ENCODE peak calls at places on chromosomes 5 and 9, in five cellular contexts. One of them, this sample, is unnamed.
A peak's percentile ranks its signal among the peaks of the same experiment; 100 is the strongest.

GRCh38 chr5:76358-77169 is 15.4 kb upstream of the PLEKHG4B start:
- DNase-seq in stimulated activated CD4-positive, alpha-beta T cell treated with anti-CD3 and anti-CD28 coated beads, TNF-alpha, amount 100 ng/mL, for 4 hours: no peak
- DNase-seq in fibroblast of the conjunctiva: no peak
- DNase-seq in fibroblast of the aortic adventitia: no peak
- DNase-seq in right cardiac atrium: no peak
- DNase-seq in this sample: no peak

GRCh38 chr9:115850548-115851304 is 302.9 kb upstream of the PAPPA start:
- DNase-seq in stimulated activated CD4-positive, alpha-beta T cell treated with anti-CD3 and anti-CD28 coated beads, TNF-alpha, amount 100 ng/mL, for 4 hours: no peak
- DNase-seq in right cardiac atrium: no peak
- DNase-seq in fibroblast of the conjunctiva: peak; percentile 28
- DNase-seq in fibroblast of the aortic adventitia: peak; percentile 39
- DNase-seq in this sample: peak; percentile 28

GRCh38 chr5:154761062-154761740 is 6.0 kb downstream of the LARP1 start:
- DNase-seq in fibroblast of the aortic adventitia: no peak
- DNase-seq in stimulated activated CD4-positive, alpha-beta T cell treated with anti-CD3 and anti-CD28 coated beads, TNF-alpha, amount 100 ng/mL, for 4 hours: no peak
- DNase-seq in fibroblast of the conjunctiva: no peak
- DNase-seq in right cardiac atrium: no peak
- DNase-seq in this sample: no peak

GRCh38 chr5:150651382-150651781 is 9.7 kb upstream of the MYOZ3 start:
- DNase-seq in fibroblast of the aortic adventitia: no peak
- DNase-seq in fibroblast of the conjunctiva: no peak
- DNase-seq in right cardiac atrium: no peak
- DNase-seq in stimulated activated CD4-positive, alpha-beta T cell treated with anti-CD3 and anti-CD28 coated beads, TNF-alpha, amount 100 ng/mL, for 4 hours: no peak
- DNase-seq in this sample: no peak

GRCh38 chr5:107466233-107466769 is 204.4 kb downstream of the EFNA5 start:
- DNase-seq in right cardiac atrium: no peak
- DNase-seq in fibroblast of the aortic adventitia: peak; percentile 58
- DNase-seq in stimulated activated CD4-positive, alpha-beta T cell treated with anti-CD3 and anti-CD28 coated beads, TNF-alpha, amount 100 ng/mL, for 4 hours: no peak
- DNase-seq in fibroblast of the conjunctiva: no peak
- DNase-seq in this sample: no peak

GRCh38 chr9:126701820-126702500 is 88.2 kb downstream of the LMX1B start:
- DNase-seq in fibroblast of the conjunctiva: no peak
- DNase-seq in right cardiac atrium: no peak
- DNase-seq in stimulated activated CD4-positive, alpha-beta T cell treated with anti-CD3 and anti-CD28 coated beads, TNF-alpha, amount 100 ng/mL, for 4 hours: no peak
- DNase-seq in fibroblast of the aortic adventitia: no peak
- DNase-seq in this sample: no peak

GRCh38 chr5:109688647-109688998 is 1.1 kb upstream of the MAN2A1 start:
- DNase-seq in stimulated activated CD4-positive, alpha-beta T cell treated with anti-CD3 and anti-CD28 coated beads, TNF-alpha, amount 100 ng/mL, for 4 hours: no peak
- DNase-seq in right cardiac atrium: no peak
- DNase-seq in fibroblast of the aortic adventitia: no peak
- DNase-seq in fibroblast of the conjunctiva: no peak
- DNase-seq in this sample: no peak

GRCh38 chr9:117737721-117738226 is 33.6 kb downstream of the TLR4 start:
- DNase-seq in fibroblast of the conjunctiva: no peak
- DNase-seq in right cardiac atrium: peak; percentile 52
- DNase-seq in fibroblast of the aortic adventitia: no peak
- DNase-seq in stimulated activated CD4-positive, alpha-beta T cell treated with anti-CD3 and anti-CD28 coated beads, TNF-alpha, amount 100 ng/mL, for 4 hours: no peak
- DNase-seq in this sample: no peak

GRCh38 chr5:141637693-141638419 is 1.1 kb downstream of the RELL2 start:
- DNase-seq in right cardiac atrium: peak; percentile 84
- DNase-seq in fibroblast of the conjunctiva: no peak
- DNase-seq in stimulated activated CD4-positive, alpha-beta T cell treated with anti-CD3 and anti-CD28 coated beads, TNF-alpha, amount 100 ng/mL, for 4 hours: peak; percentile 40
- DNase-seq in fibroblast of the aortic adventitia: peak; percentile 38
- DNase-seq in this sample: no peak

GRCh38 chr5:94977437-94977836 is 307.5 kb downstream of the MCTP1 start:
- DNase-seq in fibroblast of the conjunctiva: no peak
- DNase-seq in stimulated activated CD4-positive, alpha-beta T cell treated with anti-CD3 and anti-CD28 coated beads, TNF-alpha, amount 100 ng/mL, for 4 hours: no peak
- DNase-seq in right cardiac atrium: no peak
- DNase-seq in fibroblast of the aortic adventitia: no peak
- DNase-seq in this sample: no peak

GRCh38 chr5:106417163-106417562 is 1253.6 kb downstream of the EFNA5 start:
- DNase-seq in right cardiac atrium: no peak
- DNase-seq in stimulated activated CD4-positive, alpha-beta T cell treated with anti-CD3 and anti-CD28 coated beads, TNF-alpha, amount 100 ng/mL, for 4 hours: no peak
- DNase-seq in fibroblast of the aortic adventitia: no peak
- DNase-seq in fibroblast of the conjunctiva: no peak
- DNase-seq in this sample: no peak

GRCh38 chr9:131525643-131526565 is 5.2 kb downstream of the UCK1 start:
- DNase-seq in fibroblast of the aortic adventitia: no peak
- DNase-seq in stimulated activated CD4-positive, alpha-beta T cell treated with anti-CD3 and anti-CD28 coated beads, TNF-alpha, amount 100 ng/mL, for 4 hours: no peak
- DNase-seq in right cardiac atrium: peak; percentile 78
- DNase-seq in fibroblast of the conjunctiva: no peak
- DNase-seq in this sample: no peak

GRCh38 chr5:102801375-102801774 is 46.3 kb downstream of the PAM start:
- DNase-seq in fibroblast of the conjunctiva: no peak
- DNase-seq in fibroblast of the aortic adventitia: no peak
- DNase-seq in stimulated activated CD4-positive, alpha-beta T cell treated with anti-CD3 and anti-CD28 coated beads, TNF-alpha, amount 100 ng/mL, for 4 hours: no peak
- DNase-seq in right cardiac atrium: no peak
- DNase-seq in this sample: no peak

GRCh38 chr9:137320555-137321384 is 18.7 kb upstream of the NRARP start:
- DNase-seq in right cardiac atrium: peak; percentile 62
- DNase-seq in fibroblast of the conjunctiva: no peak
- DNase-seq in stimulated activated CD4-positive, alpha-beta T cell treated with anti-CD3 and anti-CD28 coated beads, TNF-alpha, amount 100 ng/mL, for 4 hours: no peak
- DNase-seq in fibroblast of the aortic adventitia: no peak
- DNase-seq in this sample: no peak

GRCh38 chr5:74392698-74393431 is 247.7 kb downstream of the ENC1 start:
- DNase-seq in fibroblast of the aortic adventitia: peak; percentile 18
- DNase-seq in fibroblast of the conjunctiva: no peak
- DNase-seq in right cardiac atrium: no peak
- DNase-seq in stimulated activated CD4-positive, alpha-beta T cell treated with anti-CD3 and anti-CD28 coated beads, TNF-alpha, amount 100 ng/mL, for 4 hours: no peak
- DNase-seq in this sample: no peak

GRCh38 chr9:96068511-96068910 is 193.0 kb downstream of the ERCC6L2 start:
- DNase-seq in fibroblast of the conjunctiva: no peak
- DNase-seq in right cardiac atrium: peak; percentile 89
- DNase-seq in stimulated activated CD4-positive, alpha-beta T cell treated with anti-CD3 and anti-CD28 coated beads, TNF-alpha, amount 100 ng/mL, for 4 hours: no peak
- DNase-seq in fibroblast of the aortic adventitia: no peak
- DNase-seq in this sample: no peak

GRCh38 chr9:37429441-37430285 is 7.2 kb downstream of the GRHPR start:
- DNase-seq in fibroblast of the conjunctiva: no peak
- DNase-seq in stimulated activated CD4-positive, alpha-beta T cell treated with anti-CD3 and anti-CD28 coated beads, TNF-alpha, amount 100 ng/mL, for 4 hours: no peak
- DNase-seq in fibroblast of the aortic adventitia: no peak
- DNase-seq in right cardiac atrium: peak; percentile 35
- DNase-seq in this sample: no peak

GRCh38 chr9:133955821-133956411 is 36.2 kb downstream of the VAV2 start:
- DNase-seq in fibroblast of the conjunctiva: no peak
- DNase-seq in right cardiac atrium: peak; percentile 68
- DNase-seq in stimulated activated CD4-positive, alpha-beta T cell treated with anti-CD3 and anti-CD28 coated beads, TNF-alpha, amount 100 ng/mL, for 4 hours: no peak
- DNase-seq in fibroblast of the aortic adventitia: peak; percentile 15
- DNase-seq in this sample: no peak

GRCh38 chr5:68285857-68286611 is 70.5 kb downstream of the PIK3R1 start:
- DNase-seq in fibroblast of the aortic adventitia: peak; percentile 83
- DNase-seq in right cardiac atrium: no peak
- DNase-seq in fibroblast of the conjunctiva: peak; percentile 56
- DNase-seq in stimulated activated CD4-positive, alpha-beta T cell treated with anti-CD3 and anti-CD28 coated beads, TNF-alpha, amount 100 ng/mL, for 4 hours: no peak
- DNase-seq in this sample: no peak

GRCh38 chr9:112175796-112176315 is 759 bp upstream of the SUSD1 start:
- DNase-seq in stimulated activated CD4-positive, alpha-beta T cell treated with anti-CD3 and anti-CD28 coated beads, TNF-alpha, amount 100 ng/mL, for 4 hours: no peak
- DNase-seq in fibroblast of the conjunctiva: no peak
- DNase-seq in right cardiac atrium: no peak
- DNase-seq in fibroblast of the aortic adventitia: no peak
- DNase-seq in this sample: no peak

GRCh38 chr9:129489838-129490582 is 130.9 kb downstream of the C9orf50 start:
- DNase-seq in fibroblast of the aortic adventitia: peak; percentile 69
- DNase-seq in fibroblast of the conjunctiva: no peak
- DNase-seq in right cardiac atrium: peak; percentile 79
- DNase-seq in stimulated activated CD4-positive, alpha-beta T cell treated with anti-CD3 and anti-CD28 coated beads, TNF-alpha, amount 100 ng/mL, for 4 hours: peak; percentile 48
- DNase-seq in this sample: no peak

GRCh38 chr5:59042201-59042600 is 459.3 kb downstream of the RAB3C start:
- DNase-seq in fibroblast of the aortic adventitia: peak; percentile 73
- DNase-seq in right cardiac atrium: no peak
- DNase-seq in stimulated activated CD4-positive, alpha-beta T cell treated with anti-CD3 and anti-CD28 coated beads, TNF-alpha, amount 100 ng/mL, for 4 hours: no peak
- DNase-seq in fibroblast of the conjunctiva: no peak
- DNase-seq in this sample: no peak

GRCh38 chr9:131562032-131562959 is 17.0 kb downstream of the PRRT1B start:
- DNase-seq in stimulated activated CD4-positive, alpha-beta T cell treated with anti-CD3 and anti-CD28 coated beads, TNF-alpha, amount 100 ng/mL, for 4 hours: no peak
- DNase-seq in fibroblast of the conjunctiva: no peak
- DNase-seq in right cardiac atrium: no peak
- DNase-seq in fibroblast of the aortic adventitia: peak; percentile 27
- DNase-seq in this sample: no peak

GRCh38 chr5:173581408-173582197 is 34.8 kb downstream of the BOD1 start:
- DNase-seq in fibroblast of the aortic adventitia: peak; percentile 33
- DNase-seq in right cardiac atrium: peak; percentile 68
- DNase-seq in fibroblast of the conjunctiva: no peak
- DNase-seq in stimulated activated CD4-positive, alpha-beta T cell treated with anti-CD3 and anti-CD28 coated beads, TNF-alpha, amount 100 ng/mL, for 4 hours: no peak
- DNase-seq in this sample: no peak

GRCh38 chr5:156912869-156913268 is 50.2 kb downstream of the TIMD4 start:
- DNase-seq in fibroblast of the aortic adventitia: no peak
- DNase-seq in stimulated activated CD4-positive, alpha-beta T cell treated with anti-CD3 and anti-CD28 coated beads, TNF-alpha, amount 100 ng/mL, for 4 hours: no peak
- DNase-seq in fibroblast of the conjunctiva: no peak
- DNase-seq in right cardiac atrium: no peak
- DNase-seq in this sample: no peak

GRCh38 chr5:67283988-67284457 is 87.4 kb upstream of the CD180 start:
- DNase-seq in fibroblast of the conjunctiva: no peak
- DNase-seq in fibroblast of the aortic adventitia: no peak
- DNase-seq in stimulated activated CD4-positive, alpha-beta T cell treated with anti-CD3 and anti-CD28 coated beads, TNF-alpha, amount 100 ng/mL, for 4 hours: no peak
- DNase-seq in right cardiac atrium: peak; percentile 56
- DNase-seq in this sample: no peak

GRCh38 chr9:136901516-136902258 is 15.4 kb downstream of the TRAF2 start:
- DNase-seq in fibroblast of the aortic adventitia: peak; percentile 51
- DNase-seq in fibroblast of the conjunctiva: no peak
- DNase-seq in right cardiac atrium: peak; percentile 69
- DNase-seq in stimulated activated CD4-positive, alpha-beta T cell treated with anti-CD3 and anti-CD28 coated beads, TNF-alpha, amount 100 ng/mL, for 4 hours: peak; percentile 68
- DNase-seq in this sample: no peak

GRCh38 chr5:58380655-58381054 is 79.2 kb downstream of the PLK2 start:
- DNase-seq in stimulated activated CD4-positive, alpha-beta T cell treated with anti-CD3 and anti-CD28 coated beads, TNF-alpha, amount 100 ng/mL, for 4 hours: no peak
- DNase-seq in fibroblast of the conjunctiva: no peak
- DNase-seq in fibroblast of the aortic adventitia: no peak
- DNase-seq in right cardiac atrium: no peak
- DNase-seq in this sample: no peak

GRCh38 chr5:173311818-173312585 is 16.2 kb downstream of the STC2 start:
- DNase-seq in fibroblast of the conjunctiva: no peak
- DNase-seq in stimulated activated CD4-positive, alpha-beta T cell treated with anti-CD3 and anti-CD28 coated beads, TNF-alpha, amount 100 ng/mL, for 4 hours: no peak
- DNase-seq in fibroblast of the aortic adventitia: no peak
- DNase-seq in right cardiac atrium: no peak
- DNase-seq in this sample: no peak

GRCh38 chr5:53877243-53877642 is 316.8 kb downstream of the NDUFS4 start:
- DNase-seq in right cardiac atrium: no peak
- DNase-seq in fibroblast of the aortic adventitia: peak; percentile 82
- DNase-seq in stimulated activated CD4-positive, alpha-beta T cell treated with anti-CD3 and anti-CD28 coated beads, TNF-alpha, amount 100 ng/mL, for 4 hours: no peak
- DNase-seq in fibroblast of the conjunctiva: no peak
- DNase-seq in this sample: peak; percentile 71

GRCh38 chr9:96555567-96556386 is 63.9 kb downstream of the CDC14B start:
- DNase-seq in right cardiac atrium: no peak
- DNase-seq in fibroblast of the conjunctiva: no peak
- DNase-seq in stimulated activated CD4-positive, alpha-beta T cell treated with anti-CD3 and anti-CD28 coated beads, TNF-alpha, amount 100 ng/mL, for 4 hours: no peak
- DNase-seq in fibroblast of the aortic adventitia: peak; percentile 33
- DNase-seq in this sample: no peak

GRCh38 chr9:126615251-126615790 is 1.6 kb downstream of the LMX1B start:
- DNase-seq in stimulated activated CD4-positive, alpha-beta T cell treated with anti-CD3 and anti-CD28 coated beads, TNF-alpha, amount 100 ng/mL, for 4 hours: no peak
- DNase-seq in fibroblast of the aortic adventitia: no peak
- DNase-seq in right cardiac atrium: peak; percentile 84
- DNase-seq in fibroblast of the conjunctiva: no peak
- DNase-seq in this sample: no peak

GRCh38 chr9:96646081-96646991 is 8.8 kb downstream of the PRXL2C start:
- DNase-seq in right cardiac atrium: no peak
- DNase-seq in stimulated activated CD4-positive, alpha-beta T cell treated with anti-CD3 and anti-CD28 coated beads, TNF-alpha, amount 100 ng/mL, for 4 hours: no peak
- DNase-seq in fibroblast of the aortic adventitia: peak; percentile 67
- DNase-seq in fibroblast of the conjunctiva: peak; percentile 84
- DNase-seq in this sample: peak; percentile 92

GRCh38 chr5:168291281-168291960 is at the start of gene WWC1:
- DNase-seq in fibroblast of the conjunctiva: no peak
- DNase-seq in fibroblast of the aortic adventitia: no peak
- DNase-seq in stimulated activated CD4-positive, alpha-beta T cell treated with anti-CD3 and anti-CD28 coated beads, TNF-alpha, amount 100 ng/mL, for 4 hours: peak; percentile 18
- DNase-seq in right cardiac atrium: peak; percentile 70
- DNase-seq in this sample: no peak

This sample was measured in AG09309.